ENCODE peak calls at places on chromosomes 11 and 22, in four cellular contexts. E is K562, Z is A549, T is GM12878. Q is an unnamed sample.

GRCh38 chr11:21514298-21514697 is 678.6 kb upstream of the ANO5 start:
- DNase-seq in T (no peak), Z (no peak), E (no peak), Q (peak; percentile 15)

GRCh38 chr11:63866211-63866610 is 27.3 kb downstream of the MARK2 start:
- DNase-seq in E (no peak), Z (no peak), T (peak; percentile 86), Q (no peak)

GRCh38 chr11:28566643-28567042 is 458.5 kb downstream of the METTL15 start:
- DNase-seq in T (no peak), Z (peak; percentile 90), E (peak; percentile 7), Q (peak; percentile 1)

GRCh38 chr22:31347251-31348008 is 1.3 kb upstream of the PATZ1 start:
- DNase-seq in Z (peak; percentile 20), T (no peak), E (no peak), Q (peak; percentile 73)

GRCh38 chr11:129721685-129722084 is 94.0 kb upstream of the TMEM45B start:
- DNase-seq in E (no peak), T (no peak), Z (no peak), Q (no peak)

GRCh38 chr22:46002757-46003270 is 25.9 kb upstream of the WNT7B start:
- DNase-seq in T (no peak), E (no peak), Z (peak; percentile 38), Q (no peak)

GRCh38 chr11:76783901-76784813 is 1.0 kb downstream of the TSKU start:
- DNase-seq in Z (no peak), E (peak; percentile 81), T (no peak), Q (peak; percentile 97)

GRCh38 chr11:120066738-120067303 is 71.1 kb downstream of the TRIM29 start:
- DNase-seq in T (no peak), E (no peak), Z (no peak), Q (no peak)

GRCh38 chr11:109015283-109015682 is 350.4 kb downstream of the DDX10 start:
- DNase-seq in T (no peak), Z (no peak), E (no peak), Q (no peak)

GRCh38 chr22:27214691-27215090 is 557.3 kb downstream of the MIAT start:
- DNase-seq in T (no peak), E (no peak), Z (no peak), Q (no peak)

GRCh38 chr11:82854242-82854641 is 46.0 kb downstream of the PRCP start:
- DNase-seq in Z (no peak), E (no peak), T (no peak), Q (no peak)

GRCh38 chr11:335779-336665 is 15.4 kb upstream of the IFITM3 start:
- DNase-seq in E (peak; percentile 25), T (no peak), Z (no peak), Q (no peak)

GRCh38 chr11:92822410-92822809 is 147.0 kb upstream of the MTNR1B start:
- DNase-seq in T (no peak), E (no peak), Z (no peak), Q (no peak)

GRCh38 chr22:44975444-44976262 is 34.2 kb downstream of the PHF21B start:
- DNase-seq in E (peak; percentile 91), T (no peak), Z (peak; percentile 54), Q (peak; percentile 81)

GRCh38 chr11:85884581-85885021 is 29.4 kb downstream of the CCDC83 start:
- DNase-seq in E (no peak), Z (no peak), T (no peak), Q (no peak)

GRCh38 chr11:111792955-111793500 is 26.8 kb upstream of the PPP2R1B start:
- DNase-seq in Z (no peak), T (no peak), E (no peak), Q (no peak)

GRCh38 chr11:76625787-76626186 is 44.8 kb downstream of the LRRC32 start:
- DNase-seq in Z (no peak), T (no peak), E (no peak), Q (no peak)

GRCh38 chr11:2951235-2952110 is 22.3 kb upstream of the PHLDA2 start:
- DNase-seq in Z (no peak), T (no peak), E (no peak), Q (no peak)

GRCh38 chr11:69460540-69461257 is 20.8 kb upstream of the LINC01488 start:
- DNase-seq in T (no peak), E (no peak), Z (no peak), Q (no peak)

GRCh38 chr11:7487360-7487759 is 2.1 kb downstream of the OLFML1 start:
- DNase-seq in Z (no peak), T (no peak), E (no peak), Q (no peak)

GRCh38 chr11:35146074-35146521 is 7.1 kb downstream of the CD44 start:
- DNase-seq in E (no peak), T (peak; percentile 83), Z (no peak), Q (no peak)

GRCh38 chr11:122646549-122647340 is 8.8 kb upstream of the UBASH3B start:
- DNase-seq in Z (no peak), E (no peak), T (no peak), Q (no peak)

GRCh38 chr11:11982975-11983374 is 25.5 kb downstream of the DKK3 start:
- DNase-seq in T (no peak), Z (no peak), E (no peak), Q (no peak)

GRCh38 chr11:114340311-114341131 is 44.3 kb downstream of the NNMT start:
- DNase-seq in E (peak; percentile 58), Z (peak; percentile 16), T (no peak), Q (peak; percentile 39)

GRCh38 chr11:125275905-125276634 is 111.5 kb downstream of the PKNOX2 start:
- DNase-seq in E (no peak), Z (no peak), T (no peak), Q (no peak)

GRCh38 chr11:65662247-65662801 is 392 bp downstream of the RELA start:
- DNase-seq in E (no peak), T (no peak), Z (no peak), Q (no peak)

GRCh38 chr11:67303132-67303988 is at the start of gene SSH3:
- DNase-seq in T (no peak), E (no peak), Z (peak; percentile 71), Q (peak; percentile 89)

GRCh38 chr11:13668102-13668956 is at the start of gene FAR1:
- DNase-seq in E (peak; percentile 97), T (peak; percentile 95), Z (peak; percentile 97), Q (peak; percentile 98)
- TF ChIP-seq EP300 in E (no peak), T (peak; percentile 48), Z (no peak), Q (peak; percentile 7)

GRCh38 chr11:36361901-36362391 is 65.9 kb downstream of the PRR5L start:
- DNase-seq in Z (no peak), T (no peak), E (no peak), Q (no peak)
- TF ChIP-seq RCOR1 in Z (no peak), T (no peak), E (no peak), Q (no peak)

DNA sequence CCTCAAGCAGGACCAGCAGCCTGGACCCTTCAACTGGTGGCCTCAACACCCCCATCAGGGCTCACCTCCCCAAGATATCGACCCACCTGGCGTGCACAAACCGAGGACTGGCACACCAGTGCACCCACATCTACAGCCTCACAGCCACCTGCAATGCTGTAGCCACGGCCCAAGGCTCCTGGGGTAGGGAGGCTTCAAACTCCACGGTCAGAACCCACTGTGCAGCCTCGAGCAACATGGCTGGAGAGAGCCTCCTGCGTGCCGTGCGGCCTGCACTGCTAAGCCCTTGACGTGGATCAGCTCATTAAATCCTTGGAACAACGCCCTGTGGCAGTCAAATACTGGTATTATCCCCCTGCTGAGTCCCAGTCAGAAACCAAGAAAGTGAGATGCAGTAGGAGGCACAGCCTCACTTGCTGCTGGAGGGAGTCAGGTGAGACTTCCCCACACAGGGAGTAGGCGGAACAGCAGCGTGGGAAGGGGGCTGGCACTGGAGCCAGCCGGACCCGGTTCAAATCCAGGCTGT is 4.6 kb downstream of the CARD10 start:
- DNase-seq in E (no peak), T (no peak), Z (no peak), Q (no peak)
- TF ChIP-seq EP300 in E (no peak), T (no peak), Z (no peak), Q (no peak)

GRCh38 chr11:19644316-19644715 is 68.3 kb upstream of the NAV2 start:
- DNase-seq in E (no peak), Z (no peak), T (no peak), Q (no peak)
- TF ChIP-seq RCOR1 in E (no peak), Z (no peak), T (no peak), Q (no peak)

GRCh38 chr11:79663012-79663411 is 222.2 kb upstream of the TENM4 start:
- DNase-seq in Z (no peak), T (no peak), E (no peak), Q (no peak)
- TF ChIP-seq EP300 in Z (no peak), T (no peak), E (no peak), Q (no peak)

GRCh38 chr22:49112661-49113626 is 714.7 kb downstream of the BRD1 start:
- DNase-seq in T (no peak), E (no peak), Z (no peak), Q (no peak)
- TF ChIP-seq RCOR1 in T (no peak), E (no peak), Z (no peak), Q (no peak)

GRCh38 chr22:41380993-41381328 is 781 bp upstream of the TEF start:
- DNase-seq in Z (peak; percentile 37), T (no peak), E (no peak), Q (no peak)
- TF ChIP-seq EP300 in Z (no peak), T (no peak), E (no peak), Q (no peak)

DNA sequence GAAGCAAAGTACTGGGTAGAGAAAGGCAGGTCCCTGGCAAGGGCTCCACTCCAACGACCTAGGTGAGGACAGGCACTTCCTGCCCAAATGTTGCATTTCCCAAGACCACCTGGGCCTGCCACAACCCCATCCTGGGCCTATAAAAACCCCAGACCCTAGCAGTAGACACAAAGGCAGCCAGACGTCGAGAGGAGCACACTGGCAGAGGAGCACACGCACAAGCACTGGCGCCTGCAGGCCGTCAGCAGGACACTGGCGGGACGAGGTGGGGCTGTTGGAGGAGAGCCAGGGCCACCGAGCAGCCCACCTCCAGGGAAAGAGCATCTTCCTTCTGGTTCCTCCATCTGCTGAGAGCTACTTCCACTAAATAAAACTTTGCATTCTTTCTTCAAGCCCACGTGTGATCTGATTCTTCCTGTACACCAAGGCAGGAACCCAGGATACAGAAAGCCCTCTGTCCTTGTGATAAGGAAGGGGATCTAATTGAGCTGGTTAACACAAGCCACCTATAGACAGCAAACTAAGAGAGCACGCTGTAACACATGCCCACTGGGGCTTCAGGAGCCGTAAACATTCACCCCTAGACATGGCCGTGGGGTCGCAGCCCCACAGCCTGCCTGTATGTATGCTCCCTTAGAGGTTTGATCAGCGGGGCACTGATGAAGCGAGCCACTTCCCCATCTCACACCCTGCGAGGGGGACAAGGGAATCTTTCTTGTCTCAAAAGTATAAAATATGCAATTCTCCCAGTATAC is 89.7 kb upstream of the MTMR2 start:
- DNase-seq in Z (no peak), E (no peak), T (no peak), Q (no peak)
- TF ChIP-seq RCOR1 in Z (no peak), E (no peak), T (no peak), Q (no peak)

GRCh38 chr22:29833392-29833949 is 4.6 kb downstream of the ASCC2 start:
- DNase-seq in E (no peak), T (no peak), Z (no peak), Q (no peak)
- TF ChIP-seq EP300 in E (no peak), T (no peak), Z (no peak), Q (no peak)

Q was measured in SK-N-SH.